ENCODE peak calls at places on chromosome X, in seven cellular contexts. One of them, this sample, is unnamed.

GRCh38 chrX:139194571-139195280 is 335.8 kb upstream of the F9 start:
- DNase-seq in left ventricle myocardium inferior: no peak
- DNase-seq in SK-N-SH: no peak
- DNase-seq in breast epithelium: peak; percentile 41
- DNase-seq in OCI-LY7: no peak
- DNase-seq in testis: peak; percentile 37
- DNase-seq in CD8-positive, alpha-beta T cell: no peak
- DNase-seq in this sample: peak; percentile 62

GRCh38 chrX:136528645-136529315 is 3.2 kb upstream of the VGLL1 start:
- DNase-seq in left ventricle myocardium inferior: no peak
- DNase-seq in SK-N-SH: no peak
- DNase-seq in breast epithelium: no peak
- DNase-seq in OCI-LY7: no peak
- DNase-seq in testis: no peak
- DNase-seq in CD8-positive, alpha-beta T cell: no peak
- DNase-seq in this sample: peak; percentile 60

GRCh38 chrX:119605398-119605738 is 856 bp downstream of the NKRF start:
- DNase-seq in left ventricle myocardium inferior: no peak
- DNase-seq in SK-N-SH: peak; percentile 51
- DNase-seq in breast epithelium: no peak
- DNase-seq in OCI-LY7: no peak
- DNase-seq in testis: peak; percentile 18
- DNase-seq in CD8-positive, alpha-beta T cell: no peak
- DNase-seq in this sample: no peak

GRCh38 chrX:13239272-13239671 is 80.6 kb downstream of the ATXN3L start:
- DNase-seq in left ventricle myocardium inferior: no peak
- DNase-seq in SK-N-SH: no peak
- DNase-seq in breast epithelium: no peak
- DNase-seq in OCI-LY7: no peak
- DNase-seq in testis: no peak
- DNase-seq in CD8-positive, alpha-beta T cell: no peak
- DNase-seq in this sample: no peak

GRCh38 chrX:39596437-39596836 is 501.3 kb downstream of the BCOR start:
- DNase-seq in left ventricle myocardium inferior: no peak
- DNase-seq in SK-N-SH: no peak
- DNase-seq in breast epithelium: no peak
- DNase-seq in OCI-LY7: no peak
- DNase-seq in testis: no peak
- DNase-seq in CD8-positive, alpha-beta T cell: no peak
- DNase-seq in this sample: no peak

GRCh38 chrX:84046403-84046984 is 141.5 kb downstream of the RPS6KA6 start:
- DNase-seq in left ventricle myocardium inferior: no peak
- DNase-seq in SK-N-SH: peak; percentile 30
- DNase-seq in breast epithelium: no peak
- DNase-seq in OCI-LY7: peak; percentile 15
- DNase-seq in testis: peak; percentile 13
- DNase-seq in CD8-positive, alpha-beta T cell: no peak
- DNase-seq in this sample: peak; percentile 71

GRCh38 chrX:7132335-7133035 is 15.0 kb upstream of the STS start:
- DNase-seq in left ventricle myocardium inferior: no peak
- DNase-seq in SK-N-SH: no peak
- DNase-seq in breast epithelium: peak; percentile 51
- DNase-seq in OCI-LY7: peak; percentile 69
- DNase-seq in testis: peak; percentile 46
- DNase-seq in CD8-positive, alpha-beta T cell: peak; percentile 39
- DNase-seq in this sample: peak; percentile 86

GRCh38 chrX:38986586-38986985 is 185.3 kb downstream of the MID1IP1 start:
- DNase-seq in left ventricle myocardium inferior: no peak
- DNase-seq in SK-N-SH: no peak
- DNase-seq in breast epithelium: no peak
- DNase-seq in OCI-LY7: no peak
- DNase-seq in testis: no peak
- DNase-seq in CD8-positive, alpha-beta T cell: no peak
- DNase-seq in this sample: peak; percentile 60

GRCh38 chrX:47172549-47172948 is 21.1 kb upstream of the UBA1 start:
- DNase-seq in left ventricle myocardium inferior: no peak
- DNase-seq in SK-N-SH: no peak
- DNase-seq in breast epithelium: no peak
- DNase-seq in OCI-LY7: no peak
- DNase-seq in testis: no peak
- DNase-seq in CD8-positive, alpha-beta T cell: no peak
- DNase-seq in this sample: no peak

GRCh38 chrX:140765043-140765784 is 55.7 kb downstream of the LINC00632 start:
- DNase-seq in left ventricle myocardium inferior: no peak
- DNase-seq in SK-N-SH: no peak
- DNase-seq in breast epithelium: no peak
- DNase-seq in OCI-LY7: no peak
- DNase-seq in testis: peak; percentile 13
- DNase-seq in CD8-positive, alpha-beta T cell: no peak
- DNase-seq in this sample: peak; percentile 61

GRCh38 chrX:12138366-12139313 is at the start of gene FRMPD4:
- DNase-seq in left ventricle myocardium inferior: no peak
- DNase-seq in SK-N-SH: peak; percentile 10
- DNase-seq in breast epithelium: no peak
- DNase-seq in OCI-LY7: no peak
- DNase-seq in testis: peak; percentile 34
- DNase-seq in CD8-positive, alpha-beta T cell: no peak
- DNase-seq in this sample: peak; percentile 84

GRCh38 chrX:916235-916609 is 285.6 kb downstream of the SHOX start:
- DNase-seq in left ventricle myocardium inferior: no peak
- DNase-seq in SK-N-SH: no peak
- DNase-seq in breast epithelium: no peak
- DNase-seq in OCI-LY7: no peak
- DNase-seq in testis: no peak
- DNase-seq in CD8-positive, alpha-beta T cell: no peak
- DNase-seq in this sample: no peak

GRCh38 chrX:153516055-153516454 is 1.4 kb upstream of the ATP2B3 start:
- DNase-seq in left ventricle myocardium inferior: no peak
- DNase-seq in SK-N-SH: no peak
- DNase-seq in breast epithelium: no peak
- DNase-seq in OCI-LY7: no peak
- DNase-seq in testis: no peak
- DNase-seq in CD8-positive, alpha-beta T cell: no peak
- DNase-seq in this sample: no peak

GRCh38 chrX:26376037-26376708 is 160.2 kb downstream of the MAGEB5 start:
- DNase-seq in left ventricle myocardium inferior: no peak
- DNase-seq in SK-N-SH: no peak
- DNase-seq in breast epithelium: no peak
- DNase-seq in OCI-LY7: no peak
- DNase-seq in testis: no peak
- DNase-seq in CD8-positive, alpha-beta T cell: no peak
- DNase-seq in this sample: no peak

GRCh38 chrX:103565752-103566151 is 19.6 kb upstream of the TCEAL4 start:
- DNase-seq in left ventricle myocardium inferior: no peak
- DNase-seq in SK-N-SH: no peak
- DNase-seq in breast epithelium: no peak
- DNase-seq in OCI-LY7: no peak
- DNase-seq in testis: no peak
- DNase-seq in CD8-positive, alpha-beta T cell: no peak
- DNase-seq in this sample: no peak

GRCh38 chrX:3697701-3698279 is 15.7 kb downstream of the PRKX start:
- DNase-seq in left ventricle myocardium inferior: peak; percentile 24
- DNase-seq in SK-N-SH: no peak
- DNase-seq in breast epithelium: peak; percentile 81
- DNase-seq in OCI-LY7: no peak
- DNase-seq in testis: peak; percentile 62
- DNase-seq in CD8-positive, alpha-beta T cell: no peak
- DNase-seq in this sample: peak; percentile 53

GRCh38 chrX:118763489-118763888 is 36.1 kb downstream of the IL13RA1 start:
- DNase-seq in left ventricle myocardium inferior: no peak
- DNase-seq in SK-N-SH: no peak
- DNase-seq in breast epithelium: no peak
- DNase-seq in OCI-LY7: no peak
- DNase-seq in testis: no peak
- DNase-seq in CD8-positive, alpha-beta T cell: no peak
- DNase-seq in this sample: no peak

GRCh38 chrX:101080326-101080725 is 1.6 kb downstream of the TMEM35A start:
- DNase-seq in left ventricle myocardium inferior: no peak
- DNase-seq in SK-N-SH: no peak
- DNase-seq in breast epithelium: no peak
- DNase-seq in OCI-LY7: no peak
- DNase-seq in testis: no peak
- DNase-seq in CD8-positive, alpha-beta T cell: no peak
- DNase-seq in this sample: no peak

GRCh38 chrX:40996886-40997530 is 88.2 kb upstream of the USP9X start:
- DNase-seq in left ventricle myocardium inferior: no peak
- DNase-seq in SK-N-SH: peak; percentile 44
- DNase-seq in breast epithelium: no peak
- DNase-seq in OCI-LY7: peak; percentile 76
- DNase-seq in testis: no peak
- DNase-seq in CD8-positive, alpha-beta T cell: no peak
- DNase-seq in this sample: peak; percentile 62

GRCh38 chrX:39600222-39600621 is 497.5 kb downstream of the BCOR start:
- DNase-seq in left ventricle myocardium inferior: no peak
- DNase-seq in SK-N-SH: no peak
- DNase-seq in breast epithelium: no peak
- DNase-seq in OCI-LY7: no peak
- DNase-seq in testis: no peak
- DNase-seq in CD8-positive, alpha-beta T cell: no peak
- DNase-seq in this sample: no peak

GRCh38 chrX:47637546-47638195 is 7.9 kb upstream of the CFP start:
- DNase-seq in left ventricle myocardium inferior: peak; percentile 25
- DNase-seq in SK-N-SH: no peak
- DNase-seq in breast epithelium: no peak
- DNase-seq in OCI-LY7: no peak
- DNase-seq in testis: peak; percentile 76
- DNase-seq in CD8-positive, alpha-beta T cell: no peak
- DNase-seq in this sample: peak; percentile 92

GRCh38 chrX:48278958-48279357 is 23.8 kb downstream of the SSX1 start:
- DNase-seq in left ventricle myocardium inferior: no peak
- DNase-seq in SK-N-SH: peak; percentile 3
- DNase-seq in breast epithelium: peak; percentile 35
- DNase-seq in OCI-LY7: peak; percentile 2
- DNase-seq in testis: peak; percentile 14
- DNase-seq in CD8-positive, alpha-beta T cell: no peak
- DNase-seq in this sample: peak; percentile 46

GRCh38 chrX:138150709-138151108 is 560.8 kb downstream of the FGF13 start:
- DNase-seq in left ventricle myocardium inferior: no peak
- DNase-seq in SK-N-SH: no peak
- DNase-seq in breast epithelium: no peak
- DNase-seq in OCI-LY7: peak; percentile 7
- DNase-seq in testis: no peak
- DNase-seq in CD8-positive, alpha-beta T cell: no peak
- DNase-seq in this sample: no peak
- TF ChIP-seq CTCF in left ventricle myocardium inferior: no peak
- TF ChIP-seq CTCF in SK-N-SH: peak; percentile 18
- TF ChIP-seq CTCF in breast epithelium: no peak
- TF ChIP-seq CTCF in OCI-LY7: peak; percentile 53
- TF ChIP-seq CTCF in testis: no peak
- TF ChIP-seq CTCF in CD8-positive, alpha-beta T cell: no peak
- TF ChIP-seq CTCF in this sample: peak; percentile 58

GRCh38 chrX:37383313-37383712 is 34.1 kb downstream of the PRRG1 start:
- DNase-seq in left ventricle myocardium inferior: no peak
- DNase-seq in SK-N-SH: no peak
- DNase-seq in breast epithelium: no peak
- DNase-seq in OCI-LY7: no peak
- DNase-seq in testis: no peak
- DNase-seq in CD8-positive, alpha-beta T cell: no peak
- DNase-seq in this sample: no peak

DNA sequence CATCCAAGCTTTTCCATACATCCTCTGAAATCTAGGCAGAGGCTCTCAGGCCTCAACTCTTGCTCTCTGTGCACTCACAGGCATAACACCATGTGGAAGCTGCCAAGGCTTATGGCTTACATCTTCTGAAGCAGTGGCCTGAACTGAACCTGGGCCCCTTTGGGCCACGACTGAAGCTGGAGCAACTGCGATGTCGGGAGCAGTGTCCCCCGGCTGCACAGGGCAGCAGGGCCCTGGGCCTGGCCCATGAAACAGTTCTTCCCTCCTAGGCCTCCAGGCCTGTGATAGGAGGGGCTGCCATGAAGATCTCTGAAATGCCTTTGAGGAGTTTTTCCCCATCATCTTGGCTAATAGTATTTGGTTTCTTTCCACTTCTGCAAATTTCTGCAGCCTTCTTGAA is 39.2 kb downstream of the PRRG1 start:
- DNase-seq in left ventricle myocardium inferior: no peak
- DNase-seq in SK-N-SH: no peak
- DNase-seq in breast epithelium: no peak
- DNase-seq in OCI-LY7: no peak
- DNase-seq in testis: no peak
- DNase-seq in CD8-positive, alpha-beta T cell: no peak
- DNase-seq in this sample: no peak
- H3K4me1 ChIP-seq in left ventricle myocardium inferior: no peaks in the 10 kb centered on the region
- H3K4me1 ChIP-seq in SK-N-SH: no peaks in the 10 kb centered on the region
- H3K4me1 ChIP-seq in breast epithelium: no peaks in the 10 kb centered on the region
- H3K4me1 ChIP-seq in OCI-LY7: no peaks in the 10 kb centered on the region
- H3K4me1 ChIP-seq in testis: no peaks in the 10 kb centered on the region
- H3K4me1 ChIP-seq in CD8-positive, alpha-beta T cell: no peaks in the 10 kb centered on the region
- H3K4me1 ChIP-seq in this sample: no peaks in the 10 kb centered on the region

GRCh38 chrX:57573754-57574153 is 18.1 kb upstream of the ZXDB start:
- DNase-seq in left ventricle myocardium inferior: no peak
- DNase-seq in SK-N-SH: no peak
- DNase-seq in breast epithelium: no peak
- DNase-seq in OCI-LY7: peak; percentile 31
- DNase-seq in testis: no peak
- DNase-seq in CD8-positive, alpha-beta T cell: peak; percentile 8
- DNase-seq in this sample: peak; percentile 72
- TF ChIP-seq CTCF in left ventricle myocardium inferior: peak; percentile 52
- TF ChIP-seq CTCF in SK-N-SH: peak; percentile 56
- TF ChIP-seq CTCF in breast epithelium: no peak
- TF ChIP-seq CTCF in OCI-LY7: peak; percentile 70
- TF ChIP-seq CTCF in testis: peak; percentile 10
- TF ChIP-seq CTCF in CD8-positive, alpha-beta T cell: no peak
- TF ChIP-seq CTCF in this sample: peak; percentile 66

GRCh38 chrX:110281377-110281776 is 36.5 kb downstream of the AMMECR1 start:
- DNase-seq in left ventricle myocardium inferior: no peak
- DNase-seq in SK-N-SH: no peak
- DNase-seq in breast epithelium: no peak
- DNase-seq in OCI-LY7: no peak
- DNase-seq in testis: no peak
- DNase-seq in CD8-positive, alpha-beta T cell: no peak
- DNase-seq in this sample: no peak

GRCh38 chrX:110280954-110281353 is 36.9 kb downstream of the AMMECR1 start:
- DNase-seq in left ventricle myocardium inferior: no peak
- DNase-seq in SK-N-SH: no peak
- DNase-seq in breast epithelium: no peak
- DNase-seq in OCI-LY7: no peak
- DNase-seq in testis: no peak
- DNase-seq in CD8-positive, alpha-beta T cell: no peak
- DNase-seq in this sample: no peak

GRCh38 chrX:110286126-110286525 is 31.8 kb downstream of the AMMECR1 start:
- DNase-seq in left ventricle myocardium inferior: no peak
- DNase-seq in SK-N-SH: no peak
- DNase-seq in breast epithelium: no peak
- DNase-seq in OCI-LY7: no peak
- DNase-seq in testis: no peak
- DNase-seq in CD8-positive, alpha-beta T cell: no peak
- DNase-seq in this sample: no peak

GRCh38 chrX:110284159-110284558 is 33.7 kb downstream of the AMMECR1 start:
- DNase-seq in left ventricle myocardium inferior: no peak
- DNase-seq in SK-N-SH: no peak
- DNase-seq in breast epithelium: no peak
- DNase-seq in OCI-LY7: no peak
- DNase-seq in testis: no peak
- DNase-seq in CD8-positive, alpha-beta T cell: no peak
- DNase-seq in this sample: no peak

DNA sequence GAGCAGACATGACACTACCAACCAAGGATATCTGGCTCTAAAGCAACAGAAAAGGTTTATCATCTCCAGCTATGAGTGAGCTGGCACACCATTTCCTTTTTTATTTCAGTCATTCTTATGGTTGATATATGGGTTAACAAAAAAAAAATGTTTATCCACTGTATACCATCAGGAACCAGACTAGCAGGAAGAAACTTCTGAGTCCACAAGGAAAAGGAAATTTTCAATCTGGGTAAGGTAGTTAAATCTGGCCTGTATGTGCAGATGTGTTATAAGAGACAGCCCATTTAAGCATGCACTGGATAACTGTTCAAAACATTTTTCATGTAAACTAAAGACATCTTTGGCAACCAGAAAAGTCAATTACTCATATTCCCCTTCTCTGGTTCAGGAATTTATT is 35.0 kb downstream of the AMMECR1 start:
- DNase-seq in left ventricle myocardium inferior: no peak
- DNase-seq in SK-N-SH: no peak
- DNase-seq in breast epithelium: no peak
- DNase-seq in OCI-LY7: no peak
- DNase-seq in testis: no peak
- DNase-seq in CD8-positive, alpha-beta T cell: no peak
- DNase-seq in this sample: no peak
- H3K4me1 ChIP-seq in left ventricle myocardium inferior: peaks cover 9% of the 10 kb centered on the region
- H3K4me1 ChIP-seq in SK-N-SH: no peaks in the 10 kb centered on the region
- H3K4me1 ChIP-seq in breast epithelium: no peaks in the 10 kb centered on the region
- H3K4me1 ChIP-seq in OCI-LY7: no peaks in the 10 kb centered on the region
- H3K4me1 ChIP-seq in testis: no peaks in the 10 kb centered on the region
- H3K4me1 ChIP-seq in CD8-positive, alpha-beta T cell: no peaks in the 10 kb centered on the region
- H3K4me1 ChIP-seq in this sample: no peaks in the 10 kb centered on the region

This sample was measured in endodermal cell.